ENCODE peak calls at places on chromosomes 3 and 15, in nine cellular contexts. A is NCI-H69; N is T-cell; D is stimulated activated CD8-positive, alpha-beta memory T cell treated with anti-CD3 and anti-CD28 coated beads, Interleukin-7, amount 100 ng/mL, for 48 hours; Y is T follicular helper cell; F is NCI-H2029 treated with DMSO at 0.1 percent for 48 hours; M is SK-N-DZ; U is GF-D8; C is H9. Z is an unnamed sample.

GRCh38 chr3:111539351-111540331 is 2.4 kb upstream of the CD96 start:
- DNase-seq in Y (peak; percentile 48), U (peak; percentile 50), A (peak; percentile 44), M (peak; percentile 62), N (peak; percentile 43), D (peak; percentile 54), F (no peak), C (peak; percentile 73), Z (peak; percentile 82)

GRCh38 chr3:184459355-184459754 is 79.5 kb downstream of the CHRD start:
- DNase-seq in C (no peak), F (no peak), D (no peak), U (no peak), M (no peak), A (no peak), Y (no peak), N (no peak), Z (peak; percentile 12)

GRCh38 chr15:79863886-79864285 is 32.9 kb downstream of the MTHFS start:
- DNase-seq in A (peak; percentile 10), U (no peak), C (no peak), F (no peak), D (no peak), Y (no peak), N (no peak), M (no peak), Z (no peak)

GRCh38 chr3:100517276-100517675 is 24.9 kb downstream of the TMEM45A start:
- DNase-seq in Y (no peak), N (no peak), A (no peak), M (no peak), C (no peak), D (no peak), U (no peak), F (no peak), Z (no peak)

GRCh38 chr3:106401666-106402319 is 533.0 kb upstream of the CBLB start:
- DNase-seq in M (no peak), D (no peak), N (no peak), U (no peak), F (no peak), C (no peak), A (peak; percentile 60), Y (no peak), Z (no peak)

GRCh38 chr15:100032358-100033080 is 299.3 kb upstream of the LYSMD4 start:
- DNase-seq in U (no peak), D (no peak), N (no peak), A (no peak), F (no peak), Y (no peak), M (no peak), C (no peak), Z (no peak)

GRCh38 chr3:29536016-29536736 is 255.3 kb downstream of the RBMS3 start:
- DNase-seq in N (no peak), M (no peak), A (no peak), Y (no peak), C (no peak), D (no peak), F (no peak), U (no peak), Z (no peak)

GRCh38 chr15:26475554-26475953 is 297.3 kb downstream of the GABRB3 start:
- DNase-seq in C (no peak), A (peak; percentile 64), M (no peak), Y (no peak), D (no peak), N (no peak), F (no peak), U (no peak), Z (no peak)

GRCh38 chr3:44661189-44661588 is 12.7 kb downstream of the ZNF35 start:
- DNase-seq in Y (no peak), F (no peak), C (no peak), U (no peak), M (no peak), N (no peak), A (peak; percentile 9), D (no peak), Z (peak; percentile 8)

GRCh38 chr3:16743276-16743675 is 138.1 kb upstream of the DAZL start:
- DNase-seq in U (no peak), A (no peak), Y (no peak), D (no peak), N (no peak), F (no peak), C (no peak), M (no peak), Z (no peak)

GRCh38 chr15:60720084-60720483 is 241.1 kb upstream of the ICE2 start:
- DNase-seq in C (no peak), F (no peak), N (no peak), U (no peak), Y (no peak), D (no peak), A (no peak), M (no peak), Z (no peak)

GRCh38 chr3:123096701-123097100 is 29.9 kb downstream of the PDIA5 start:
- DNase-seq in C (no peak), F (no peak), U (no peak), M (no peak), N (no peak), A (no peak), D (no peak), Y (no peak), Z (no peak)

GRCh38 chr3:126347543-126348161 is 9.6 kb downstream of the KLF15 start:
- DNase-seq in N (no peak), F (no peak), Y (no peak), U (no peak), C (peak; percentile 19), D (no peak), A (no peak), M (no peak), Z (no peak)

GRCh38 chr15:75348034-75348562 is 1.3 kb downstream of the NEIL1 start:
- DNase-seq in U (no peak), D (no peak), M (no peak), A (no peak), N (no peak), Y (no peak), C (no peak), F (no peak), Z (no peak)

GRCh38 chr3:139848660-139849059 is 86.3 kb upstream of the CLSTN2 start:
- DNase-seq in U (no peak), M (no peak), F (no peak), N (no peak), Y (no peak), C (no peak), D (no peak), A (no peak), Z (no peak)

GRCh38 chr15:66883322-66883911 is 181.4 kb downstream of the SMAD6 start:
- DNase-seq in D (no peak), C (peak; percentile 87), F (no peak), U (no peak), A (no peak), M (no peak), Y (no peak), N (no peak), Z (no peak)